ENCODE peak calls at places on chromosome 3, in nine cellular contexts. D is pancreas; R is CD8-positive, alpha-beta T cell; F is right lobe of liver; O is CD4-positive, alpha-beta T cell; G is K562; H is natural killer cell; S is activated CD8-positive, alpha-beta T cell treated with anti-CD3 and anti-CD28 coated beads for 36 hours; Z is heart left ventricle. Y is an unnamed sample.

GRCh38 chr3:45491344-45491743 is 103.0 kb downstream of the LARS2 start:
- ATAC-seq in D (no peak), R (no peak), F (no peak), O (no peak), G (no peak), H (no peak), S (peak), Z (no peak), Y (no peak)

GRCh38 chr3:57966823-57967222 is 41.4 kb upstream of the FLNB start:
- ATAC-seq in D (no peak), R (no peak), F (no peak), O (no peak), G (no peak), H (no peak), S (no peak), Z (no peak), Y (peak)

GRCh38 chr3:8579101-8579500 is 65.5 kb downstream of the SSUH2 start:
- ATAC-seq in D (no peak), R (no peak), F (no peak), O (no peak), G (no peak), H (no peak), S (no peak), Z (peak), Y (no peak)

GRCh38 chr3:30308131-30308530 is 298.3 kb upstream of the TGFBR2 start:
- ATAC-seq in D (no peak), R (no peak), F (peak), O (no peak), G (no peak), H (no peak), S (no peak), Z (no peak), Y (peak)

GRCh38 chr3:112967828-112968227 is 7.1 kb downstream of the CD200R1 start:
- ATAC-seq in D (no peak), R (no peak), F (no peak), O (peak), G (no peak), H (no peak), S (no peak), Z (peak), Y (no peak)

GRCh38 chr3:111846717-111847116 is 12.3 kb upstream of the PHLDB2 start:
- ATAC-seq in D (peak), R (no peak), F (peak), O (no peak), G (no peak), H (no peak), S (no peak), Z (peak), Y (peak)

GRCh38 chr3:13890377-13891016 is 10.6 kb upstream of the WNT7A start:
- ATAC-seq in D (no peak), R (peak), F (no peak), O (peak), G (peak), H (no peak), S (peak), Z (no peak), Y (no peak)

GRCh38 chr3:196974661-196975060 is 6.0 kb upstream of the PIGZ start:
- ATAC-seq in D (no peak), R (no peak), F (no peak), O (no peak), G (no peak), H (no peak), S (no peak), Z (no peak), Y (no peak)

GRCh38 chr3:52681610-52682009 is 4.1 kb downstream of the PBRM1 start:
- ATAC-seq in D (no peak), R (no peak), F (no peak), O (no peak), G (no peak), H (no peak), S (no peak), Z (no peak), Y (no peak)

DNA sequence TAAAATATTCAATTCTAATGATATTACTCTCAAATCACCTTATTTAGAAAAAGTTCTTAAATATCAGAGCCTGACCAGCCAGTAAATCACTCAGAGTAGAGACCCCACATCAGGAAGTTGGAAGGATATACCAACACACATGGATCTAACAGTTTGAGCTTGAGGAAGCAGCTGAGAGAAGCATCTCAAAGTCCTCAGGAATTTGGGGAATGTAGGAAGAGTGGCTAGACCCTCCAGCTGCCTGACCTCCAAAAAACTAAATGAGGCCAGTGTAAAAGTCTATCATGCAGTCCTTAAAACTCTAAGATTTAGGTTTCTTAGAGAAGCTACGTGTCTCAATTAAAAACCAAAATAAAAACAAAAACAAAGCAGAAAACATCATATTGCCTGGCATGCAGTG is 55.4 kb downstream of the SETD2 start:
- ATAC-seq in D (no peak), R (no peak), F (no peak), O (no peak), G (no peak), H (no peak), S (no peak), Z (no peak), Y (no peak)
- TF ChIP-seq CTCF in D (no peak), R (no peak), F (no peak), O (no peak), G (no peak), H (no peak), S (no peak), Z (no peak), Y (no peak)

GRCh38 chr3:62928256-62928655 is 53.0 kb upstream of the CADPS start:
- ATAC-seq in D (no peak), R (no peak), F (no peak), O (no peak), G (no peak), H (no peak), S (no peak), Z (no peak), Y (no peak)

GRCh38 chr3:62922326-62922725 is 47.1 kb upstream of the CADPS start:
- ATAC-seq in D (no peak), R (no peak), F (no peak), O (no peak), G (no peak), H (no peak), S (no peak), Z (no peak), Y (no peak)

GRCh38 chr3:62923092-62923491 is 47.9 kb upstream of the CADPS start:
- ATAC-seq in D (no peak), R (no peak), F (no peak), O (no peak), G (no peak), H (no peak), S (no peak), Z (no peak), Y (no peak)

DNA sequence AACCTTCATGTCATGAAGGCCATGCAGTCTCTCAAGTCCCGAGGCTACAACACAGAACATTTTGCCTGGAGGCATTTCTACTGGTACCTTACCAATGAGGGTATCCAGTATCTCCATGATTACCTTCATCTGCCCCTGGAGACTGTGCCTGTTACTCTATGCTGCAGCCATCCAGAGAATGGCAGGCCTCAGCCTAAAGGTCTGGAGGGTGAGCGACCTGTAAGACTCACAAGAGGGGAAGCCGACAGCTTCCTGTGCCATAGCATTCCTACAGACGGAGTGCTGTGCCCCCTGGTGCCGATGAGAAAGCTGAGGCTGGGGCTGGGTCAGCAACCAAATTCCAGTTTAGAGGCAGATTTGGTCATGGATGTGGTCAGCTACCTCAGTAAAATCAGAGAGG is 51.3 kb upstream of the CADPS start:
- ATAC-seq in D (no peak), R (no peak), F (no peak), O (no peak), G (no peak), H (no peak), S (no peak), Z (no peak), Y (no peak)
- TF ChIP-seq CTCF in D (no peak), R (no peak), F (no peak), O (no peak), G (no peak), H (no peak), S (no peak), Z (no peak), Y (no peak)

DNA sequence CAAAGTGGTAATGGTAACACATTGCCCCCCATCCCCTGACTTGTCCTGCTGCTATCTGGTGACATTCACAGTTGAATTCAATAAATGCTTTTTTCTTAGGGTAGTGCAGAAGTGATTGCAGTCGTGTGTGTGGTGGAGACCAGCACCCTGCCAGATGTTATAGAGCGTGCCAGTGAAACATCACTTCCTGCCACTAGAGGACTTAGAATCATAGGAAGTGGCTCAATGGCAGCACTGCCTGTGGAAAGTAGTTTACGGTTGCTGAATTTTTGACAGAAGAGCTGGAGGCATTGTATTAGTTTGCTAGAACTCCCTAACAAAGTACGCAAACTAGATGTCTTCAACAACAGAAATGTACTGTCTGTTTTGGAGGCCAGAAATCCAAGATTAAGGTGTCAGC is 37.4 kb upstream of the P2RY12 start:
- ATAC-seq in D (no peak), R (no peak), F (no peak), O (no peak), G (peak), H (peak), S (no peak), Z (no peak), Y (no peak)
- TF ChIP-seq CTCF in D (no peak), R (no peak), F (no peak), O (no peak), G (peak), H (no peak), S (no peak), Z (no peak), Y (no peak)

DNA sequence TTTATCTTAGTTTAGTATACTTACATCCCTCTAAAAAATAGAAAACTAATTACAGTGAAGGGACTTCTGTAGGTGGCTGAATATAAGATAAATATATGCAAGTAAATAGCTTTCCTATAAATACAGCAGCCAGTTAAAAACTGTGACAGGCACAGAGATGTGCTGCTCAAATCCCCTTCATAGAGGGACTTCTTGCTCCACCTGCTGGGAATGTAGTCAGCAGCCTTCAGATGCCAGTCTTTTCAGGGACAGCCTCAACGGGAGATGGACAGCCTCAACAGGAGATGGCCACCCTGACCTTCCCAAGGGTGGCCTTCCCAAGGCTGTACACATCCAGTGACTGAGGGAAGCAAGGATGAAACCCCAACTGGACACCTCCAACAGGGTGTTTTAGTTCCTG is 15.7 kb upstream of the PRR23E start:
- ATAC-seq in D (no peak), R (no peak), F (no peak), O (no peak), G (no peak), H (no peak), S (no peak), Z (peak), Y (no peak)
- TF ChIP-seq CTCF in D (no peak), R (no peak), F (no peak), O (no peak), G (no peak), H (no peak), S (no peak), Z (peak), Y (no peak)

GRCh38 chr3:78204977-78205376 is 1165.1 kb downstream of the ROBO2 start:
- ATAC-seq in D (no peak), R (no peak), F (no peak), O (no peak), G (no peak), H (no peak), S (no peak), Z (no peak), Y (no peak)
- TF ChIP-seq CTCF in D (no peak), R (no peak), F (no peak), O (no peak), G (no peak), H (no peak), S (no peak), Z (peak), Y (no peak)

Y was measured in gastroesophageal sphincter.